ENCODE peak calls at places on chromosome 10, in nine cellular contexts. H is activated T-helper 2 cell treated with anti-CD3 and anti-CD28 coated beads, Interferon-gamma antibody, Interleukin-2, Interleukin-4, amounts not matched to agents 10 μg/mL and 5 μg/mL and 100 μg/mL, durations not matched to agents 14 hours and 24 hours and 36 hours; W is activated naive CD8-positive, alpha-beta T cell treated with anti-CD3 and anti-CD28 coated beads, Interleukin-2, amount 50 U/mL, for 24 hours; K is GM12892; S is renal cortical epithelial cell; F is omental fat pad; M is NCI-H510A; E is sciatic nerve; Q is NCI-H1048. L is an unnamed sample.

GRCh38 chr10:95333997-95334792 is 43.4 kb upstream of the PDLIM1 start:
- DNase-seq in H (no peak), W (no peak), K (no peak), S (no peak), F (peak; percentile 36), M (no peak), E (no peak), Q (no peak), L (no peak)

GRCh38 chr10:133047526-133047925 is 40.2 kb upstream of the ADGRA1 start:
- DNase-seq in H (no peak), W (no peak), K (no peak), S (no peak), F (no peak), M (no peak), E (no peak), Q (no peak), L (no peak)

GRCh38 chr10:69311309-69311708 is 33.0 kb downstream of the HK1 start:
- DNase-seq in H (no peak), W (no peak), K (no peak), S (no peak), F (no peak), M (no peak), E (no peak), Q (no peak), L (no peak)

GRCh38 chr10:112842832-112843360 is 107.2 kb upstream of the TCF7L2 start:
- DNase-seq in H (no peak), W (no peak), K (no peak), S (peak; percentile 35), F (no peak), M (no peak), E (no peak), Q (no peak), L (no peak)

GRCh38 chr10:93993782-93994668 is at the start of gene PLCE1:
- DNase-seq in H (no peak), W (peak; percentile 7), K (peak; percentile 33), S (no peak), F (no peak), M (peak; percentile 66), E (peak; percentile 69), Q (no peak), L (no peak)

GRCh38 chr10:132838346-132838970 is 52.5 kb upstream of the NKX6-2 start:
- DNase-seq in H (no peak), W (no peak), K (no peak), S (no peak), F (no peak), M (no peak), E (peak; percentile 42), Q (no peak), L (no peak)

GRCh38 chr10:97830064-97830463 is 19.6 kb upstream of the GOLGA7B start:
- DNase-seq in H (no peak), W (no peak), K (no peak), S (no peak), F (no peak), M (peak; percentile 79), E (no peak), Q (no peak), L (no peak)

GRCh38 chr10:12697741-12698140 is 303.8 kb downstream of the CCDC3 start:
- DNase-seq in H (no peak), W (no peak), K (no peak), S (no peak), F (no peak), M (no peak), E (no peak), Q (no peak), L (no peak)

GRCh38 chr10:24503627-24504320 is 219.9 kb downstream of the ARHGAP21 start:
- DNase-seq in H (no peak), W (peak; percentile 21), K (peak; percentile 36), S (peak; percentile 61), F (no peak), M (no peak), E (no peak), Q (no peak), L (no peak)

GRCh38 chr10:4515711-4516110 is 310.3 kb upstream of the AKR1E2 start:
- DNase-seq in H (no peak), W (no peak), K (no peak), S (peak; percentile 27), F (no peak), M (no peak), E (no peak), Q (no peak), L (no peak)

GRCh38 chr10:105797234-105797890 is 1156.3 kb downstream of the SORCS3 start:
- DNase-seq in H (no peak), W (no peak), K (no peak), S (peak; percentile 94), F (no peak), M (no peak), E (no peak), Q (peak; percentile 48), L (no peak)

GRCh38 chr10:78865518-78865835 is 203.3 kb upstream of the ZMIZ1 start:
- DNase-seq in H (no peak), W (no peak), K (no peak), S (no peak), F (no peak), M (no peak), E (no peak), Q (no peak), L (no peak)

GRCh38 chr10:65940105-65940504 is 985.7 kb upstream of the LRRTM3 start:
- DNase-seq in H (no peak), W (no peak), K (no peak), S (no peak), F (no peak), M (no peak), E (no peak), Q (no peak), L (no peak)

GRCh38 chr10:122162566-122163181 is 108.4 kb upstream of the BTBD16 start:
- DNase-seq in H (no peak), W (no peak), K (no peak), S (no peak), F (no peak), M (no peak), E (no peak), Q (no peak), L (no peak)

GRCh38 chr10:36574212-36574611 is 551.2 kb upstream of the ANKRD30A start:
- DNase-seq in H (no peak), W (no peak), K (no peak), S (peak; percentile 11), F (no peak), M (no peak), E (no peak), Q (no peak), L (no peak)

GRCh38 chr10:13016413-13016812 is 14.9 kb upstream of the CCDC3 start:
- DNase-seq in H (no peak), W (no peak), K (no peak), S (no peak), F (no peak), M (no peak), E (no peak), Q (no peak), L (no peak)

GRCh38 chr10:7605565-7606295 is 61.0 kb downstream of the ITIH5 start:
- DNase-seq in H (no peak), W (no peak), K (no peak), S (no peak), F (no peak), M (no peak), E (no peak), Q (no peak), L (no peak)

GRCh38 chr10:23804125-23804524 is 365.2 kb downstream of the OTUD1 start:
- DNase-seq in H (no peak), W (no peak), K (no peak), S (no peak), F (no peak), M (no peak), E (no peak), Q (no peak), L (no peak)

GRCh38 chr10:89540550-89540949 is 5.2 kb upstream of the SLC16A12 start:
- DNase-seq in H (no peak), W (no peak), K (no peak), S (no peak), F (no peak), M (no peak), E (no peak), Q (no peak), L (no peak)

GRCh38 chr10:17428616-17429097 is 25.7 kb downstream of the ST8SIA6 start:
- DNase-seq in H (peak; percentile 75), W (peak; percentile 50), K (no peak), S (no peak), F (no peak), M (no peak), E (no peak), Q (no peak), L (peak; percentile 45)

GRCh38 chr10:115918812-115919211 is 354.2 kb downstream of the GFRA1 start:
- DNase-seq in H (no peak), W (no peak), K (no peak), S (peak; percentile 25), F (no peak), M (no peak), E (no peak), Q (no peak), L (no peak)

GRCh38 chr10:131692686-131693334 is 208.0 kb upstream of the PPP2R2D start:
- DNase-seq in H (no peak), W (no peak), K (no peak), S (no peak), F (no peak), M (no peak), E (peak; percentile 45), Q (no peak), L (no peak)

GRCh38 chr10:30028006-30028441 is 31.4 kb downstream of the JCAD start:
- DNase-seq in H (no peak), W (no peak), K (no peak), S (no peak), F (no peak), M (no peak), E (peak; percentile 78), Q (no peak), L (no peak)

GRCh38 chr10:114816308-114816707 is 5.3 kb upstream of the FHIP2A start:
- DNase-seq in H (no peak), W (no peak), K (no peak), S (no peak), F (no peak), M (no peak), E (no peak), Q (no peak), L (no peak)

GRCh38 chr10:88270871-88271713 is 312.0 kb downstream of the RNLS start:
- DNase-seq in H (peak; percentile 67), W (peak; percentile 41), K (peak; percentile 13), S (no peak), F (no peak), M (no peak), E (no peak), Q (no peak), L (no peak)

GRCh38 chr10:14658331-14659122 is 116.2 kb downstream of the FAM107B start:
- DNase-seq in H (no peak), W (no peak), K (no peak), S (peak; percentile 99), F (no peak), M (no peak), E (no peak), Q (no peak), L (no peak)

GRCh38 chr10:46019170-46019528 is 11.3 kb downstream of the NCOA4 start:
- DNase-seq in H (no peak), W (no peak), K (no peak), S (peak; percentile 60), F (no peak), M (no peak), E (no peak), Q (no peak), L (no peak)

GRCh38 chr10:110646417-110647135 is 2.4 kb downstream of the RBM20 start:
- DNase-seq in H (no peak), W (no peak), K (no peak), S (no peak), F (no peak), M (peak; percentile 88), E (no peak), Q (no peak), L (no peak)

GRCh38 chr10:101655581-101655980 is 39.4 kb downstream of the FBXW4 start:
- DNase-seq in H (no peak), W (no peak), K (no peak), S (no peak), F (no peak), M (no peak), E (no peak), Q (no peak), L (no peak)

GRCh38 chr10:98353105-98353504 is 61.9 kb downstream of the PYROXD2 start:
- DNase-seq in H (no peak), W (no peak), K (no peak), S (no peak), F (no peak), M (no peak), E (no peak), Q (no peak), L (no peak)

GRCh38 chr10:43304687-43305333 is 37.9 kb upstream of the RASGEF1A start:
- DNase-seq in H (peak; percentile 35), W (peak; percentile 74), K (no peak), S (peak; percentile 19), F (peak; percentile 53), M (no peak), E (peak; percentile 87), Q (no peak), L (peak; percentile 15)